ENCODE peak calls at places on chromosomes 12 and 14, in six cellular contexts. M is H9, N is mesenchymal stem cell, R is IMR-90, F is neuronal stem cell, H is H1. W is an unnamed sample.

GRCh38 chr14:35113308-35113950 is 8.4 kb downstream of the PPP2R3C start:
- DNase-seq in M (no peak), N (no peak), R (no peak), F (no peak), H (no peak), W (peak; percentile 85)

GRCh38 chr12:118773956-118774723 is 207.2 kb upstream of the SRRM4 start:
- DNase-seq in M (peak; percentile 99), N (no peak), R (no peak), F (peak; percentile 94), H (peak; percentile 85), W (peak; percentile 89)

GRCh38 chr14:55131782-55132181 is 2.7 kb downstream of the LGALS3 start:
- DNase-seq in M (no peak), N (no peak), R (peak; percentile 22), F (no peak), H (no peak), W (no peak)

GRCh38 chr12:26791328-26791791 is 41.6 kb downstream of the ITPR2 start:
- DNase-seq in M (no peak), N (peak; percentile 62), R (peak; percentile 43), F (no peak), H (no peak), W (no peak)

GRCh38 chr12:117356048-117356447 is 5.4 kb downstream of the NOS1 start:
- DNase-seq in M (no peak), N (no peak), R (no peak), F (no peak), H (no peak), W (no peak)

GRCh38 chr12:123061806-123062205 is 81.3 kb downstream of the ARL6IP4 start:
- DNase-seq in M (no peak), N (no peak), R (no peak), F (no peak), H (no peak), W (no peak)

GRCh38 chr12:3251691-3252090 is 174.5 kb downstream of the TSPAN9 start:
- DNase-seq in M (no peak), N (no peak), R (no peak), F (no peak), H (no peak), W (no peak)

GRCh38 chr14:61350871-61351270 is 29.5 kb downstream of the PRKCH start:
- DNase-seq in M (no peak), N (no peak), R (no peak), F (no peak), H (no peak), W (no peak)

GRCh38 chr14:65658202-65658601 is 245.7 kb downstream of the FUT8 start:
- DNase-seq in M (no peak), N (no peak), R (peak; percentile 81), F (no peak), H (no peak), W (no peak)

DNA sequence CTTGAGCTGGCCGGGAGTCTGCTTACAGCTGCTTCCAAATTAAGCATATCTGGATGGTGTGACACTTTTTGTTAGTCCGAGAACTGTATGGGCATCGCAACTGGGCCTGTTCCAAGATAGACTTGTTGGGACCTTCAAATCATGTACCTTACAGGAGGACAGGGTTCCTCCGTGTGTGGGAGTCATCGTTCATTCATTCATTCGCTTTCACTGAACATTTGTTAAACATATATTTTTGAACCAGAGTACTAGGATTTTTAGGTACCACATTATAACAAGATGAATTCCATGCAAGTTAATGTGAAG is 387 bp upstream of the IPO8 start:
- DNase-seq in M (no peak), N (no peak), R (no peak), F (no peak), H (no peak), W (no peak)
- H3K23ac ChIP-seq in M (no peak overlapping the region), N (no peak overlapping the region), R (peak overlapping the region; percentile 61), F (no peak overlapping the region), H (no peak overlapping the region), W (no peak overlapping the region)

GRCh38 chr14:57751400-57751799 is 114.5 kb downstream of the SLC35F4 start:
- DNase-seq in M (no peak), N (no peak), R (no peak), F (no peak), H (no peak), W (no peak)

GRCh38 chr14:57749267-57749666 is 116.6 kb downstream of the SLC35F4 start:
- DNase-seq in M (no peak), N (no peak), R (no peak), F (no peak), H (no peak), W (no peak)

GRCh38 chr14:57748279-57748678 is 117.6 kb downstream of the SLC35F4 start:
- DNase-seq in M (no peak), N (no peak), R (no peak), F (no peak), H (no peak), W (no peak)

GRCh38 chr14:57746563-57746962 is 119.3 kb downstream of the SLC35F4 start:
- DNase-seq in M (no peak), N (no peak), R (no peak), F (no peak), H (no peak), W (no peak)

GRCh38 chr14:57747036-57747435 is 118.9 kb downstream of the SLC35F4 start:
- DNase-seq in M (no peak), N (no peak), R (no peak), F (no peak), H (no peak), W (no peak)
- H2BK15ac ChIP-seq in M (no peak overlapping the region), N (no peak overlapping the region), R (no peak overlapping the region), F (no peak overlapping the region), H (no peak overlapping the region), W (no peak overlapping the region)

GRCh38 chr12:52579468-52580450 is 6.1 kb upstream of the KRT74 start:
- DNase-seq in M (no peak), N (no peak), R (no peak), F (no peak), H (no peak), W (no peak)
- H3K23ac ChIP-seq in M (no peak overlapping the region), N (no peak overlapping the region), R (no peak overlapping the region), F (no peak overlapping the region), H (no peak overlapping the region), W (no peak overlapping the region)

GRCh38 chr12:48157016-48157888 is at the start of gene ASB8:
- DNase-seq in M (peak; percentile 100), N (peak; percentile 98), R (peak; percentile 97), F (peak; percentile 98), H (peak; percentile 99), W (peak; percentile 99)
- H2BK15ac ChIP-seq in M (no peak within 1 kb of the TSS), N (peak within 1 kb of the TSS; percentile 80), R (peak within 1 kb of the TSS; percentile 8), F (no peak within 1 kb of the TSS), H (peak within 1 kb of the TSS; percentile 19), W (no peak within 1 kb of the TSS)

DNA sequence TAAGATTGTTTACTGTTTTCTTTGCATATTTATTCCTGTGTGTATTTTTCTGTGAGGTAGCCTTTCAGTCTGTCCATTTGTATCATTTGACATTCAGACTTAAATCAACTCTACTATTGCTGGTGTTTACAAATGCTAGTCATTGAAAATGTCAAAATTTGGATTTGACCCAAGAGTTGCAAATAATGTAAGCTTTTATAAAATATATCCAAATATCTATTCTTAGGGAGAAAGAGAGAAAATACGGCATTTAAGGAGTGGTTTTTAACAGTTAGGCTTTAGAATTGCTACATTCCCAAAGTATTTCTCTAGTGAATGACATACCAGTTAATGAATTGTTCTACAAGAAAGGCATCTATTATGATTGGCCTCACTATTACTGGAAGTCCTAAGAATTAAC is 37.9 kb downstream of the FRS2 start:
- DNase-seq in M (no peak), N (no peak), R (no peak), F (no peak), H (no peak), W (no peak)
- H3K23ac ChIP-seq in M (no peak overlapping the region), N (no peak overlapping the region), R (no peak overlapping the region), F (no peak overlapping the region), H (no peak overlapping the region), W (no peak overlapping the region)

GRCh38 chr14:59510001-59510400 is 25.7 kb downstream of the JKAMP start:
- DNase-seq in M (no peak), N (no peak), R (peak; percentile 34), F (no peak), H (no peak), W (no peak)
- H2BK15ac ChIP-seq in M (no peak overlapping the region), N (no peak overlapping the region), R (no peak overlapping the region), F (no peak overlapping the region), H (no peak overlapping the region), W (no peak overlapping the region)

GRCh38 chr14:104472073-104472472 is 107.5 kb upstream of the C14orf180 start:
- DNase-seq in M (no peak), N (no peak), R (no peak), F (no peak), H (no peak), W (no peak)
- H3K23ac ChIP-seq in M (no peak overlapping the region), N (no peak overlapping the region), R (no peak overlapping the region), F (no peak overlapping the region), H (no peak overlapping the region), W (no peak overlapping the region)

GRCh38 chr12:93622485-93622884 is 50.0 kb downstream of the SOCS2 start:
- DNase-seq in M (no peak), N (no peak), R (peak; percentile 68), F (no peak), H (no peak), W (no peak)
- H2BK15ac ChIP-seq in M (no peak overlapping the region), N (no peak overlapping the region), R (peak overlapping the region; percentile 90), F (no peak overlapping the region), H (no peak overlapping the region), W (no peak overlapping the region)

GRCh38 chr12:69516950-69517349 is 46.8 kb downstream of the FRS2 start:
- DNase-seq in M (no peak), N (no peak), R (no peak), F (no peak), H (no peak), W (no peak)
- H3K23ac ChIP-seq in M (no peak overlapping the region), N (no peak overlapping the region), R (peak overlapping the region; percentile 18), F (no peak overlapping the region), H (no peak overlapping the region), W (no peak overlapping the region)

GRCh38 chr14:71383510-71383909 is 476.3 kb downstream of the PCNX1 start:
- DNase-seq in M (no peak), N (no peak), R (no peak), F (no peak), H (no peak), W (no peak)

GRCh38 chr14:71381814-71382213 is 474.6 kb downstream of the PCNX1 start:
- DNase-seq in M (no peak), N (no peak), R (no peak), F (no peak), H (no peak), W (no peak)

GRCh38 chr14:71382315-71382714 is 475.1 kb downstream of the PCNX1 start:
- DNase-seq in M (no peak), N (no peak), R (no peak), F (no peak), H (no peak), W (no peak)

GRCh38 chr14:71387753-71388152 is 480.5 kb downstream of the PCNX1 start:
- DNase-seq in M (no peak), N (no peak), R (no peak), F (no peak), H (no peak), W (no peak)

GRCh38 chr14:71384007-71384605 is 476.8 kb downstream of the PCNX1 start:
- DNase-seq in M (no peak), N (no peak), R (no peak), F (no peak), H (no peak), W (peak; percentile 37)
- H2BK15ac ChIP-seq in M (no peak overlapping the region), N (no peak overlapping the region), R (no peak overlapping the region), F (no peak overlapping the region), H (no peak overlapping the region), W (no peak overlapping the region)